ENCODE peak calls at places on chromosomes 12 and 14, in seven cellular contexts. L is upper lobe of right lung, W is RWPE1, H is stomach, M is GM13976, Y is fibroblast of lung, K is astrocyte. O is an unnamed sample.

GRCh38 chr12:32230607-32230982 is 123.9 kb downstream of the BICD1 start:
- DNase-seq in L (no peak), W (no peak), H (no peak), M (no peak), Y (no peak), K (no peak), O (no peak)

GRCh38 chr14:75562048-75562447 is 16.4 kb upstream of the FLVCR2 start:
- DNase-seq in L (no peak), W (no peak), H (no peak), M (no peak), Y (no peak), K (no peak), O (no peak)

GRCh38 chr12:105502426-105502930 is 172.0 kb downstream of the C12orf75 start:
- DNase-seq in L (no peak), W (no peak), H (no peak), M (no peak), Y (no peak), K (no peak), O (no peak)

GRCh38 chr12:98456583-98457573 is 58.5 kb upstream of the TMPO start:
- DNase-seq in L (peak; percentile 85), W (no peak), H (peak; percentile 46), M (peak; percentile 41), Y (peak; percentile 72), K (peak; percentile 59), O (peak; percentile 56)

GRCh38 chr12:84791444-84791843 is 121.2 kb downstream of the SLC6A15 start:
- DNase-seq in L (no peak), W (no peak), H (no peak), M (no peak), Y (peak; percentile 46), K (no peak), O (no peak)

GRCh38 chr14:22572562-22573058 is 16.4 kb downstream of the DAD1 start:
- DNase-seq in L (no peak), W (peak; percentile 32), H (no peak), M (no peak), Y (no peak), K (no peak), O (no peak)

GRCh38 chr14:75539562-75540478 is 17.6 kb downstream of the BATF start:
- DNase-seq in L (no peak), W (no peak), H (no peak), M (peak; percentile 67), Y (no peak), K (no peak), O (no peak)

GRCh38 chr12:76037130-76038105 is 5.8 kb upstream of the PHLDA1 start:
- DNase-seq in L (no peak), W (peak; percentile 34), H (no peak), M (peak; percentile 50), Y (peak; percentile 80), K (peak; percentile 68), O (peak; percentile 17)

GRCh38 chr14:102182190-102182589 is 42.5 kb downstream of the WDR20 start:
- DNase-seq in L (no peak), W (peak; percentile 29), H (no peak), M (no peak), Y (peak; percentile 79), K (peak; percentile 72), O (no peak)

GRCh38 chr12:124087251-124088141 is 114.5 kb downstream of the ZNF664 start:
- DNase-seq in L (no peak), W (no peak), H (no peak), M (no peak), Y (no peak), K (no peak), O (no peak)

GRCh38 chr12:106128526-106129430 is 10.0 kb downstream of the NUAK1 start:
- DNase-seq in L (no peak), W (no peak), H (no peak), M (no peak), Y (no peak), K (no peak), O (no peak)

GRCh38 chr14:70254476-70254961 is 65.8 kb upstream of the SLC8A3 start:
- DNase-seq in L (peak; percentile 78), W (peak; percentile 24), H (peak; percentile 86), M (peak; percentile 53), Y (peak; percentile 40), K (peak; percentile 14), O (peak; percentile 61)

GRCh38 chr12:51846911-51847829 is 1.3 kb downstream of the FIGNL2 start:
- DNase-seq in L (peak; percentile 71), W (no peak), H (no peak), M (peak; percentile 70), Y (peak; percentile 35), K (no peak), O (peak; percentile 70)

GRCh38 chr12:103538397-103538796 is 42.6 kb upstream of the C12orf42 start:
- DNase-seq in L (no peak), W (peak; percentile 16), H (no peak), M (no peak), Y (no peak), K (no peak), O (no peak)

GRCh38 chr12:31603546-31604009 is 12.6 kb upstream of the DENND5B start:
- DNase-seq in L (no peak), W (no peak), H (no peak), M (no peak), Y (no peak), K (no peak), O (no peak)

GRCh38 chr14:34161351-34162169 is 210.7 kb upstream of the EGLN3 start:
- DNase-seq in L (no peak), W (peak; percentile 31), H (no peak), M (no peak), Y (peak; percentile 23), K (peak; percentile 12), O (no peak)

GRCh38 chr14:92491782-92492181 is 21.8 kb upstream of the RIN3 start:
- DNase-seq in L (no peak), W (no peak), H (no peak), M (no peak), Y (no peak), K (no peak), O (no peak)

DNA sequence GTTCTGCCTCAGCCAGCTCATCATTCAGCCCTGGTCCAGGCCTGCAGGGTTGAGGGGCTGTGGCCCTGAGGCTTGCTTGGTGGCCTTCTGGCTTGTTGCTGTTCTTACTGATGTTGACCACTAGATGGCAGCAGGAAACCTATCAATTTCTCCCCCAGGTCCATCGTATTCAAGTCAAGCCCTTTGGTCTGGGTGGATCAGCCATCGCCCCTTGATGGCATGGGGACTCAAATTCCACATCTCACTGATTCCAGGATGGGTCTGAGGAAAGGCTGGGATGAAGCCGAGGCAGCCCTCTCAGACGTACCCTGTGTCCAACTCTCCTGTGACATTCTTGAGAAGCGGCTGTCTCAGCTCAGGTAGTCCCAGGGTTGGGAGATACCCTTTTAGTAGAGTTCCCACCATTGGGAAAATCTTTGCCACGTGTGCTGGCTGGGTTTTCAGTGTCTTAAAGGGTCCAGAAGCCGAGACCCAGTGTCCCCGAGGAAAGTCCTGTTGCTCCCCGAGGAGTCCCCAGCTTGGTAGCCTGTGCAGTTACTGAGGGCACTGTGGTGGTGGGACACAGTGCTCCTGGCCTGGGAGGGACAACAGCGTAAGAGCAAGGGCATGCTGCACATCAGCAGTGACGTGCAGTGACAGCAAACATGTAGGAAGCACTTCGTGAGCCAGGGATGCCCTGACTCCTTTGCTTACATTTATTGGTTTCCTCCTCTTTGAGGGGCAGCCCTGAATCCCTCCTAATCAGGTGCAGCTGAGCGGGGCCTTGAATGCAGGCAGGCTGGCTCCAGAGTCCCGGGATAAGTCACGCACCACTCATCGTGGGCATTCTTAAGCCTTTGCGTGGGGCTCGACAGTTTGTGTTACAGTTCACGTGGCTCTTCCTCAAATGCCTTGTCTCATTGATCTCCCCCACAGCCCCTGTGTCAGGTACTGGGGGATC is 58.6 kb downstream of the TSPAN9 start:
- DNase-seq in L (no peak), W (peak; percentile 78), H (no peak), M (peak; percentile 89), Y (peak; percentile 63), K (peak; percentile 46), O (peak; percentile 49)
- TF ChIP-seq CTCF in L (peak; percentile 79), W (peak; percentile 55), H (no peak), M (peak; percentile 67), Y (peak; percentile 71), K (peak; percentile 73), O (peak; percentile 87)

GRCh38 chr12:116495260-116495659 is 63.9 kb upstream of the MAP1LC3B2 start:
- DNase-seq in L (no peak), W (no peak), H (peak; percentile 34), M (no peak), Y (peak; percentile 75), K (peak; percentile 66), O (no peak)

GRCh38 chr12:116498471-116498870 is 60.7 kb upstream of the MAP1LC3B2 start:
- DNase-seq in L (no peak), W (no peak), H (no peak), M (no peak), Y (no peak), K (no peak), O (no peak)

GRCh38 chr12:116502141-116502725 is 56.9 kb upstream of the MAP1LC3B2 start:
- DNase-seq in L (no peak), W (no peak), H (no peak), M (no peak), Y (no peak), K (no peak), O (no peak)

GRCh38 chr12:116492703-116493324 is 66.4 kb upstream of the MAP1LC3B2 start:
- DNase-seq in L (no peak), W (peak; percentile 50), H (no peak), M (no peak), Y (peak; percentile 65), K (peak; percentile 57), O (no peak)

GRCh38 chr12:116497051-116497529 is 62.1 kb upstream of the MAP1LC3B2 start:
- DNase-seq in L (no peak), W (peak; percentile 62), H (peak; percentile 54), M (no peak), Y (no peak), K (no peak), O (no peak)
- TF ChIP-seq CTCF in L (no peak), W (no peak), H (no peak), M (no peak), Y (no peak), K (no peak), O (no peak)

DNA sequence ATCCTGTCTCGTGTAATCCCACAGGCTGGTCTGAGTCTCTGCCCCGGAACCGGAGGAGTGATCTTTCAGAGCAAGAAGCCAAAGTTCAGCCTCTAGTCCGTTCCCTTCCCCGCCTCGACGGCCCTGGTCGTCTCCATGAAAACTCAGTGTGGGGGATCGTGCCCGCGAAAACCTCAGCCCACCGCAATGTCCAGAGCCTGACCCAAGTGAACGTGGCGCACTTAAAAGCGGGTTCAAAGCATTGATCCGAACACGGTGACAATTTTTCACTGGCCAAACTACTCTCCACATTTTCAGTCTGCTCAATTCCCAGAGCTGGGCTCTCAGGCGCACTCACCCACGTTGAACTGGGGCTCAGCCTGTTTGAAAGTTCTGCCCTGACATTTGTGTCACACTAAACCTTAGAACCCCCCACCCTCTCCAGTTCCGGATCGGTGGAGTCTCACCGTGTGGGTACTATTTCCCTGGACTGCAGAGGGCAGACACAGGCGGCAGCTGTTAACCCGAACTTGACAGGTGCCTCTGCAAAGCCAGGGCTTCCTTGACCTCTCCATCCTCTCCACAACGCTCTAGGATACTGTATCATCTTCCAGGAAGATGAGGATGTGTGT is 883 bp upstream of the PRICKLE1 start:
- DNase-seq in L (no peak), W (no peak), H (no peak), M (peak; percentile 25), Y (peak; percentile 40), K (no peak), O (peak; percentile 29)
- TF ChIP-seq CTCF in L (no peak), W (no peak), H (no peak), M (no peak), Y (peak; percentile 4), K (no peak), O (no peak)

DNA sequence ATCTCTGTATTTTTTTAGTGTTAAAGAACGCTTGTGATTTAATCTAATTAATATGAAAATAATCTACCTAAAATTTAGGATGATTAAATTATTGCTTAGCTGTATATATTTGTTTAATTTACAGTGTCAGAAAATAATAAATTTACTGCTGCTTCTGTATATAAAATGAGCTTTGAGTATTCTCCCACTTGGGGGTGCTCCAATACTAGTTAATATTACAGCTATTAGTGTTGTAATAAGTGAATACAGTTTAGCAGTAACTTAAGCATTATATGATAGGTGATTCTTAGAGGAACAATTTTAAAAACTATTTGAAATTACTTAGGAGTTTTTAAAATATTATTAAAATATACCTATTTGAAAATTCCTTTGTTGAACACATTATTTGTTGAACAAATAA is 62.2 kb downstream of the PAPOLA start:
- DNase-seq in L (no peak), W (no peak), H (no peak), M (no peak), Y (no peak), K (no peak), O (no peak)
- TF ChIP-seq CTCF in L (no peak), W (no peak), H (no peak), M (no peak), Y (no peak), K (no peak), O (no peak)